ENCODE peak calls at places on chromosome 9, in eight cellular contexts. S is GM23338, U is heart right ventricle, P is pancreas, N is cardiac fibroblast, W is breast epithelium, L is HCT116, Y is lower lobe of right lung. B is an unnamed sample.

GRCh38 chr9:125513634-125514413 is 193.2 kb downstream of the MAPKAP1 start:
- DNase-seq in S (no peak), U (no peak), P (peak; percentile 27), N (peak; percentile 76), W (no peak), L (no peak), Y (peak; percentile 57), B (peak; percentile 86)

GRCh38 chr9:110638381-110638954 is 30.1 kb upstream of the MUSK start:
- DNase-seq in S (peak; percentile 11), U (no peak), P (no peak), N (peak; percentile 76), W (no peak), L (no peak), Y (no peak), B (peak; percentile 84)

GRCh38 chr9:127751269-127752054 is 16.4 kb upstream of the TOR2A start:
- DNase-seq in S (peak; percentile 72), U (no peak), P (no peak), N (peak; percentile 27), W (no peak), L (no peak), Y (no peak), B (peak; percentile 60)

GRCh38 chr9:98168952-98169488 is 23.4 kb downstream of the CORO2A start:
- DNase-seq in S (peak; percentile 79), U (peak; percentile 29), P (no peak), N (peak; percentile 48), W (no peak), L (no peak), Y (no peak), B (peak; percentile 12)

GRCh38 chr9:17906204-17906840 is 327.5 kb downstream of the SH3GL2 start:
- DNase-seq in S (peak; percentile 75), U (peak; percentile 18), P (no peak), N (peak; percentile 3), W (no peak), L (no peak), Y (peak; percentile 35), B (peak; percentile 44)

GRCh38 chr9:22483528-22484060 is 37.0 kb downstream of the DMRTA1 start:
- DNase-seq in S (peak; percentile 32), U (no peak), P (no peak), N (no peak), W (no peak), L (no peak), Y (no peak), B (no peak)

GRCh38 chr9:126916909-126917308 is 2.3 kb downstream of the RALGPS1 start:
- DNase-seq in S (peak; percentile 58), U (no peak), P (no peak), N (no peak), W (no peak), L (peak; percentile 16), Y (no peak), B (no peak)

GRCh38 chr9:125649315-125649714 is 57.7 kb downstream of the MAPKAP1 start:
- DNase-seq in S (no peak), U (no peak), P (peak; percentile 16), N (peak; percentile 96), W (no peak), L (peak; percentile 74), Y (no peak), B (peak; percentile 71)

GRCh38 chr9:34332370-34332964 is 3.1 kb downstream of the NUDT2 start:
- DNase-seq in S (peak; percentile 60), U (no peak), P (no peak), N (peak; percentile 73), W (no peak), L (peak; percentile 28), Y (no peak), B (peak; percentile 75)

GRCh38 chr9:82273121-82273520 is 284.5 kb downstream of the SPATA31D1 start:
- DNase-seq in S (no peak), U (no peak), P (no peak), N (peak; percentile 38), W (no peak), L (no peak), Y (no peak), B (peak; percentile 38)

GRCh38 chr9:38280251-38280800 is 112.2 kb upstream of the ALDH1B1 start:
- DNase-seq in S (no peak), U (no peak), P (no peak), N (no peak), W (no peak), L (no peak), Y (no peak), B (no peak)

GRCh38 chr9:29203216-29203930 is 1630.1 kb upstream of the C9orf72 start:
- DNase-seq in S (no peak), U (no peak), P (no peak), N (no peak), W (no peak), L (no peak), Y (no peak), B (no peak)

GRCh38 chr9:128159073-128159783 is 837 bp upstream of the BBLN start:
- DNase-seq in S (no peak), U (no peak), P (no peak), N (no peak), W (no peak), L (peak; percentile 18), Y (no peak), B (no peak)

GRCh38 chr9:103997861-103998370 is 96.2 kb upstream of the SMC2 start:
- DNase-seq in S (no peak), U (no peak), P (no peak), N (no peak), W (no peak), L (no peak), Y (no peak), B (no peak)

GRCh38 chr9:132670359-132670815 is at the start of gene GTF3C4:
- DNase-seq in S (peak; percentile 89), U (peak; percentile 88), P (peak; percentile 79), N (peak; percentile 82), W (peak; percentile 82), L (peak; percentile 46), Y (peak; percentile 92), B (peak; percentile 93)

GRCh38 chr9:89619019-89619418 is 14.2 kb downstream of the GADD45G start:
- DNase-seq in S (peak; percentile 76), U (no peak), P (no peak), N (no peak), W (no peak), L (no peak), Y (no peak), B (no peak)

GRCh38 chr9:126671381-126671831 is 57.7 kb downstream of the LMX1B start:
- DNase-seq in S (peak; percentile 28), U (peak; percentile 41), P (no peak), N (no peak), W (no peak), L (no peak), Y (no peak), B (no peak)

GRCh38 chr9:34256104-34256503 is 73.0 kb downstream of the KIF24 start:
- DNase-seq in S (peak; percentile 44), U (no peak), P (no peak), N (no peak), W (no peak), L (no peak), Y (no peak), B (no peak)

GRCh38 chr9:93052791-93053540 is 5.5 kb upstream of the SUSD3 start:
- DNase-seq in S (peak; percentile 74), U (no peak), P (no peak), N (no peak), W (no peak), L (no peak), Y (peak; percentile 67), B (no peak)

GRCh38 chr9:13049223-13049622 is 230.3 kb downstream of the MPDZ start:
- DNase-seq in S (peak; percentile 8), U (no peak), P (no peak), N (no peak), W (no peak), L (no peak), Y (no peak), B (peak; percentile 6)

GRCh38 chr9:35688558-35689350 is 971 bp downstream of the TPM2 start:
- DNase-seq in S (no peak), U (no peak), P (no peak), N (peak; percentile 82), W (no peak), L (peak; percentile 33), Y (no peak), B (peak; percentile 81)
- H3K4me3 ChIP-seq in S (peak overlapping the region; percentile 94), U (peak overlapping the region; percentile 86), P (peak overlapping the region; percentile 63), N (peak overlapping the region; percentile 73), W (peak overlapping the region; percentile 55), L (peak overlapping the region; percentile 90), Y (peak overlapping the region; percentile 73), B (peak overlapping the region; percentile 89)

DNA sequence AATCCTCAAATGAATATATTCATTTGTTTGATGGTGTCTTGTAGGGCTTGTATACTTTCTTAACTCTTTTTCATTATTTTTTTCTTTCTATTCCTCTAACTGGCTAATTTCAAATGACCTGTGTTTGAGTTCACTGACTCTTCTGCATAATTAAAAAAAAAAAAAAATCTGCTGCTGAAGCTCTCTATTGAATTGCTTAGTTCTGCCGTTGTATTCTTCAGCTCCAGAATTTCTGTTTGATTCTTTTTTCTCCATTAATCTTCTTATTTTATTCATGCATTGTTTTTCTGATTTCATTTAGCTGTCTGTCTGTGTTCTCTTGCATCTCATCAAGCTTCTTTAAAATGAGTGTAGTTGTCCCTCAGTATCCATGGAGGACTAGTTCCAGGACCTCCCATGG is 244.6 kb downstream of the ROR2 start:
- DNase-seq in S (no peak), U (no peak), P (no peak), N (no peak), W (no peak), L (no peak), Y (no peak), B (no peak)
- H3K4me3 ChIP-seq in S (no peak overlapping the region), U (no peak overlapping the region), P (no peak overlapping the region), N (no peak overlapping the region), W (no peak overlapping the region), L (no peak overlapping the region), Y (no peak overlapping the region), B (no peak overlapping the region)

GRCh38 chr9:79812099-79812498 is 240.3 kb downstream of the TLE4 start:
- DNase-seq in S (no peak), U (no peak), P (no peak), N (peak; percentile 33), W (no peak), L (no peak), Y (no peak), B (no peak)
- H3K4me3 ChIP-seq in S (no peak overlapping the region), U (no peak overlapping the region), P (no peak overlapping the region), N (no peak overlapping the region), W (no peak overlapping the region), L (no peak overlapping the region), Y (no peak overlapping the region), B (peak overlapping the region; percentile 67)

DNA sequence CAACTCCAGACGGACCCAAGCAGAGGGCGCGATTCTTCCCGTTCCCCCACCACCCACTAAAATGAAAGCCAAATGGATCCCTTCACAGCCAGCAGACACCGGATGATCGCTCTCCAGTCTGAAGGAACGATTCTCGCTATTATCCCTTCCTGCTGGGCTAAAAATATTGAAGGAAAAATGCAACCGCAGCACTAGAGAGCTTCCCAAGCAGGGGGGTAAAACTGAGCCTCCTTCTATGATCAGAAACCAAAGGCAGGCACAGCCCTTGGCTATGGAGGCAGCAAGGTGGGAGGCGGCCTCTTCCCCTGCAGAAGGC is 41.2 kb downstream of the VAV2 start:
- DNase-seq in S (no peak), U (no peak), P (no peak), N (no peak), W (no peak), L (no peak), Y (no peak), B (no peak)
- H3K4me3 ChIP-seq in S (no peak overlapping the region), U (peak overlapping the region; percentile 25), P (no peak overlapping the region), N (no peak overlapping the region), W (no peak overlapping the region), L (no peak overlapping the region), Y (no peak overlapping the region), B (peak overlapping the region; percentile 64)

B was measured in adipocyte.